ENCODE peak calls at places on chromosomes 6 and 20, in nine cellular contexts. W, P, C, K, M, X, Y, A and J are unnamed samples.

GRCh38 chr20:50276119-50277063 is 85.8 kb downstream of the CEBPB start:
- DNase-seq in W (no peak), P (no peak), C (no peak), K (no peak), M (no peak), X (no peak), Y (no peak), A (no peak), J (no peak)

GRCh38 chr6:163723759-163724158 is 309.2 kb downstream of the QKI start:
- DNase-seq in W (no peak), P (no peak), C (no peak), K (no peak), M (no peak), X (no peak), Y (no peak), A (no peak), J (no peak)

GRCh38 chr6:129661478-129662405 is 48.2 kb downstream of the ARHGAP18 start:
- DNase-seq in W (no peak), P (no peak), C (no peak), K (no peak), M (peak), X (no peak), Y (no peak), A (no peak), J (no peak)

GRCh38 chr6:80003841-80004198 is 629 bp upstream of the TTK start:
- DNase-seq in W (no peak), P (no peak), C (peak), K (peak), M (no peak), X (no peak), Y (no peak), A (peak), J (peak)

GRCh38 chr6:92125681-92126080 is 1293.7 kb downstream of the EPHA7 start:
- DNase-seq in W (no peak), P (no peak), C (no peak), K (no peak), M (no peak), X (no peak), Y (no peak), A (no peak), J (no peak)

GRCh38 chr6:26375270-26375669 is 7.6 kb upstream of the BTN2A2 start:
- DNase-seq in W (no peak), P (peak), C (no peak), K (no peak), M (no peak), X (no peak), Y (no peak), A (no peak), J (no peak)

GRCh38 chr6:79812195-79812594 is 135.2 kb downstream of the ELOVL4 start:
- DNase-seq in W (no peak), P (no peak), C (no peak), K (no peak), M (no peak), X (no peak), Y (no peak), A (no peak), J (no peak)

GRCh38 chr6:145428656-145429173 is 306.6 kb downstream of the EPM2A start:
- DNase-seq in W (no peak), P (peak), C (no peak), K (no peak), M (no peak), X (no peak), Y (no peak), A (no peak), J (no peak)

GRCh38 chr6:56890066-56890465 is 64.8 kb upstream of the BEND6 start:
- DNase-seq in W (no peak), P (no peak), C (no peak), K (no peak), M (no peak), X (no peak), Y (no peak), A (no peak), J (no peak)

GRCh38 chr6:99347804-99348203 is 1.7 kb downstream of the FAXC start:
- DNase-seq in W (no peak), P (peak), C (no peak), K (no peak), M (no peak), X (no peak), Y (no peak), A (no peak), J (no peak)

GRCh38 chr6:151430886-151431285 is 21.0 kb downstream of the RMND1 start:
- DNase-seq in W (no peak), P (peak), C (no peak), K (no peak), M (no peak), X (no peak), Y (no peak), A (no peak), J (no peak)
- TF ChIP-seq CTCF in W (no peak), P (peak), C (no peak), K (no peak), M (no peak), X (no peak), Y (no peak), A (no peak), J (no peak)

GRCh38 chr20:48905322-48905647 is 16.2 kb upstream of the ARFGEF2 start:
- DNase-seq in W (no peak), P (no peak), C (no peak), K (no peak), M (no peak), X (no peak), Y (no peak), A (no peak), J (no peak)
- TF ChIP-seq CTCF in W (no peak), P (no peak), C (no peak), K (no peak), M (no peak), X (no peak), Y (no peak), A (peak), J (no peak)

GRCh38 chr6:20212392-20213111 is at the start of gene MBOAT1:
- DNase-seq in W (peak), P (peak), C (peak), K (peak), M (peak), X (peak), Y (peak), A (peak), J (peak)
- TF ChIP-seq CTCF in W (no peak), P (no peak), C (no peak), K (no peak), M (peak), X (no peak), Y (peak), A (peak), J (no peak)

GRCh38 chr6:136520520-136520919 is 29.7 kb downstream of the MAP7 start:
- DNase-seq in W (no peak), P (no peak), C (peak), K (no peak), M (no peak), X (no peak), Y (no peak), A (no peak), J (no peak)
- TF ChIP-seq CTCF in W (no peak), P (no peak), C (peak), K (no peak), M (no peak), X (no peak), Y (no peak), A (no peak), J (no peak)

DNA sequence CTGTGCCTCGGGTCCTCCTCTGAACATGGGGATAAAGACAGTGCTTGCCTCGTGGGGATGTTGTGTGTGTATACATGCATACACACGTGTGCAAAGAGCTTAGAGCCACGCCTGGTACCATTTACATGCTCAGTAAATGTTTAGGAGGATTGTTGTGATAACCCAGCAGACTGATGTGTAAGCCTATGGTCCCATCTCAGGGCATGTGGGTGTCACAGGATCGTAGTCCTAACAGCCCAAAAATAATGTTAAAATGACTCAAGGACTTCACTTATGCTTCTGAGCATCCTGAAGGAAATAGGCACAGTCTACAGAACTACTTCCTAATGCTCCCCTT is 12.4 kb upstream of the BPI start:
- DNase-seq in W (no peak), P (no peak), C (no peak), K (no peak), M (no peak), X (no peak), Y (no peak), A (no peak), J (no peak)
- TF ChIP-seq CTCF in W (no peak), P (no peak), C (no peak), K (no peak), M (no peak), X (no peak), Y (peak), A (peak), J (no peak)

GRCh38 chr6:159844737-159845645 is 44.9 kb downstream of the PNLDC1 start:
- DNase-seq in W (no peak), P (no peak), C (no peak), K (no peak), M (no peak), X (no peak), Y (no peak), A (no peak), J (no peak)
- TF ChIP-seq CTCF in W (no peak), P (no peak), C (no peak), K (no peak), M (no peak), X (no peak), Y (no peak), A (no peak), J (no peak)

GRCh38 chr6:126923807-126924206 is 194.7 kb upstream of the RSPO3 start:
- DNase-seq in W (no peak), P (no peak), C (no peak), K (no peak), M (no peak), X (no peak), Y (no peak), A (no peak), J (no peak)

GRCh38 chr6:126927841-126928240 is 190.6 kb upstream of the RSPO3 start:
- DNase-seq in W (no peak), P (no peak), C (no peak), K (no peak), M (no peak), X (no peak), Y (no peak), A (no peak), J (no peak)

DNA sequence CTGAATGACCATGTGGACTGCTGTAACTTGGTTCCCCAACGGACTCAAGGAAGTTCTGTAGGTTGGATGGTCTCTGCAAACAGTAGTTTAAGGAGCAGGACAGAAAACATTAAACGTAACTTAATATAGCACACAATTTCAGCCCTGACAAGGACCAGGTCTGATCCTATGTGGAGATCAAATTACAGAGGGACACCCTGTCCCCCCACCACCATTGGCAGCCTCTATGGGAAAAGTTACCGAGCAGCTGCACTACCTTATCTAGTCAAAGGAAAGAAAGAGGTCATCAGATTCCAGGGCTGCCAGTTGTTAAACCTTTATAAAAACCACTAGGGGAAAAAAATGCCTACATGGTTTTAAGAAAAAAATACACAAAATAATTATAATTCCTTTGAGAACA is 191.5 kb upstream of the RSPO3 start:
- DNase-seq in W (no peak), P (no peak), C (no peak), K (no peak), M (no peak), X (no peak), Y (no peak), A (no peak), J (no peak)
- TF ChIP-seq CTCF in W (no peak), P (no peak), C (no peak), K (no peak), M (no peak), X (no peak), Y (no peak), A (no peak), J (no peak)

GRCh38 chr20:57434390-57434700 is 43.1 kb downstream of the RBM38 start:
- DNase-seq in W (no peak), P (peak), C (no peak), K (no peak), M (no peak), X (no peak), Y (no peak), A (no peak), J (no peak)
- TF ChIP-seq CTCF in W (no peak), P (peak), C (no peak), K (no peak), M (no peak), X (no peak), Y (no peak), A (peak), J (no peak)

DNA sequence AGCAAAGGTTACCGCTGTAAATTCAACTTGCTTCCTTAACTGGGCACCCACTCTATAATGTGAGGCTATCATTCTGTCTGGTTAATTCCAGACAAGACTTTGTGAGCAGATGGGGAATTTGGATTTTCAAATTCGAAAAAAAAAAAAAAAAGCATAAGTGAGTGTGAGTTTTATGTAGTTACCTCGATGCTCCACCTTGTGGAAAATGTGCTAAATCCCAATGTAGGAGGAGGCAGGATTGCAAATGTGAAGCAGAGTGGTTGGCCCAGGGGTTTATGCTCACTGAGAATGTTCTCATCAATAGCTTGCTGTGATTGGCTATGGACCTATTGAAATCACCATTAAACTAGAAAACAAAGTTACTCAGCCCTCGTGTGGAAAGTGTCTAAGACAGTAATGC is 150.9 kb upstream of the GMDS start:
- DNase-seq in W (no peak), P (no peak), C (no peak), K (no peak), M (no peak), X (no peak), Y (no peak), A (no peak), J (no peak)
- TF ChIP-seq CTCF in W (no peak), P (no peak), C (no peak), K (no peak), M (no peak), X (no peak), Y (no peak), A (no peak), J (no peak)

DNA sequence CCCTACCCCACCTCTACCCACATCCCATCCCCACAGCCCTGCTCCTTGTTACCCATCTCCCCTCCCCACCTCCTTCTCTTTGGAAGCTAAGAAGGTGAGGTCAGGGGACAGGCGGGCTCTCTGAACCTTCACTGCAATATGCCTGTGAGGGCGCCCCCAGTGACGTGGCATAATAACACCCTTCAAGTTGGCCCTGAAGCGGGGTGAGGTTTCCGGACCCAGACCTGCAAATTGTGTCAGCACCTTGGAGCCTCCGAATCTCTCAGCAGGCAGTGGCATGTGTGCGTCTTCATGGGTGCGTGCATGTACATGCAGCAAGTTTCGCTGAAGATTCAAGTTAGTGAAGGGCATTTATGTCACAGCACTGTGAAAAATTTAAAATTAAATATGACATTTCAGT is 114.6 kb downstream of the SOBP start:
- DNase-seq in W (no peak), P (no peak), C (peak), K (no peak), M (no peak), X (no peak), Y (no peak), A (no peak), J (no peak)
- TF ChIP-seq CTCF in W (no peak), P (peak), C (no peak), K (no peak), M (no peak), X (no peak), Y (no peak), A (no peak), J (no peak)